ENCODE peak calls at places on chromosome 21, in four cellular contexts. One of them, this sample, is unnamed. For H3K4me1, the result is how much of the 10 kb centered on the place peaks cover.

GRCh38 chr21:42337830-42338729 is 12.7 kb downstream of the TFF2 start:
- DNase-seq in Peyer's patch: peak
- DNase-seq in suprapubic skin: no peak
- DNase-seq in body of pancreas: peak
- DNase-seq in this sample: peak

GRCh38 chr21:20486303-20486702 is 511.9 kb upstream of the NCAM2 start:
- DNase-seq in Peyer's patch: no peak
- DNase-seq in body of pancreas: no peak
- DNase-seq in suprapubic skin: no peak
- DNase-seq in this sample: no peak

GRCh38 chr21:37000381-37000780 is 6.1 kb upstream of the RIPPLY3 start:
- DNase-seq in Peyer's patch: no peak
- DNase-seq in body of pancreas: no peak
- DNase-seq in suprapubic skin: no peak
- DNase-seq in this sample: no peak

GRCh38 chr21:27422435-27422834 is 455.5 kb upstream of the ADAMTS5 start:
- DNase-seq in Peyer's patch: no peak
- DNase-seq in suprapubic skin: no peak
- DNase-seq in body of pancreas: no peak
- DNase-seq in this sample: no peak

GRCh38 chr21:41188476-41189146 is 20.7 kb downstream of the BACE2 start:
- DNase-seq in suprapubic skin: no peak
- DNase-seq in Peyer's patch: no peak
- DNase-seq in body of pancreas: no peak
- DNase-seq in this sample: no peak

GRCh38 chr21:31117046-31117916 is 79.0 kb upstream of the KRTAP19-8 start:
- DNase-seq in Peyer's patch: no peak
- DNase-seq in body of pancreas: no peak
- DNase-seq in suprapubic skin: no peak
- DNase-seq in this sample: no peak

GRCh38 chr21:19992540-19992939 is 1005.7 kb upstream of the NCAM2 start:
- DNase-seq in body of pancreas: no peak
- DNase-seq in Peyer's patch: no peak
- DNase-seq in suprapubic skin: no peak
- DNase-seq in this sample: no peak

GRCh38 chr21:45320261-45320990 is 32.7 kb upstream of the POFUT2 start:
- DNase-seq in suprapubic skin: no peak
- DNase-seq in body of pancreas: no peak
- DNase-seq in Peyer's patch: no peak
- DNase-seq in this sample: no peak

GRCh38 chr21:30629173-30629572 is 5.8 kb upstream of the KRTAP20-2 start:
- DNase-seq in body of pancreas: no peak
- DNase-seq in Peyer's patch: no peak
- DNase-seq in suprapubic skin: no peak
- DNase-seq in this sample: no peak

GRCh38 chr21:36783612-36784383 is 84.9 kb downstream of the SIM2 start:
- DNase-seq in Peyer's patch: no peak
- DNase-seq in body of pancreas: no peak
- DNase-seq in suprapubic skin: no peak
- DNase-seq in this sample: no peak

GRCh38 chr21:21286170-21286798 is 288.1 kb downstream of the NCAM2 start:
- DNase-seq in suprapubic skin: no peak
- DNase-seq in body of pancreas: no peak
- DNase-seq in Peyer's patch: no peak
- DNase-seq in this sample: no peak

GRCh38 chr21:30839304-30839703 is 9.7 kb upstream of the KRTAP7-1 start:
- DNase-seq in Peyer's patch: no peak
- DNase-seq in suprapubic skin: no peak
- DNase-seq in body of pancreas: peak
- DNase-seq in this sample: no peak

GRCh38 chr21:38351961-38352521 is 95.2 kb downstream of the KCNJ15 start:
- DNase-seq in Peyer's patch: no peak
- DNase-seq in body of pancreas: no peak
- DNase-seq in suprapubic skin: peak
- DNase-seq in this sample: no peak

GRCh38 chr21:23543334-23543733 is 2063.9 kb downstream of the MRPL39 start:
- DNase-seq in Peyer's patch: no peak
- DNase-seq in suprapubic skin: no peak
- DNase-seq in body of pancreas: peak
- DNase-seq in this sample: no peak

GRCh38 chr21:42233067-42233981 is 14.4 kb downstream of the ABCG1 start:
- DNase-seq in body of pancreas: peak
- DNase-seq in Peyer's patch: peak
- DNase-seq in suprapubic skin: peak
- DNase-seq in this sample: peak

GRCh38 chr21:20875741-20876140 is 122.5 kb upstream of the NCAM2 start:
- DNase-seq in body of pancreas: no peak
- DNase-seq in Peyer's patch: no peak
- DNase-seq in suprapubic skin: no peak
- DNase-seq in this sample: no peak

GRCh38 chr21:36481639-36482038 is 1.7 kb upstream of the CLDN14 start:
- DNase-seq in suprapubic skin: no peak
- DNase-seq in body of pancreas: peak
- DNase-seq in Peyer's patch: no peak
- DNase-seq in this sample: no peak

GRCh38 chr21:17552410-17552809 is 39.6 kb downstream of the CXADR start:
- DNase-seq in Peyer's patch: no peak
- DNase-seq in body of pancreas: no peak
- DNase-seq in suprapubic skin: no peak
- DNase-seq in this sample: no peak

GRCh38 chr21:42755031-42755665 is 101.7 kb downstream of the PDE9A start:
- DNase-seq in Peyer's patch: no peak
- DNase-seq in suprapubic skin: no peak
- DNase-seq in body of pancreas: no peak
- DNase-seq in this sample: no peak

GRCh38 chr21:37431243-37431642 is 64.7 kb downstream of the DYRK1A start:
- DNase-seq in Peyer's patch: no peak
- DNase-seq in body of pancreas: no peak
- DNase-seq in suprapubic skin: no peak
- DNase-seq in this sample: no peak

GRCh38 chr21:26717146-26717739 is 128.0 kb downstream of the ADAMTS1 start:
- DNase-seq in body of pancreas: no peak
- DNase-seq in suprapubic skin: no peak
- DNase-seq in Peyer's patch: no peak
- DNase-seq in this sample: no peak

GRCh38 chr21:27572681-27573080 is 605.8 kb upstream of the ADAMTS5 start:
- DNase-seq in suprapubic skin: no peak
- DNase-seq in Peyer's patch: no peak
- DNase-seq in body of pancreas: no peak
- DNase-seq in this sample: no peak

GRCh38 chr21:36115138-36115710 is 19.7 kb upstream of the CBR3 start:
- DNase-seq in body of pancreas: no peak
- DNase-seq in Peyer's patch: peak
- DNase-seq in suprapubic skin: no peak
- DNase-seq in this sample: no peak

GRCh38 chr21:38761531-38761930 is 44.2 kb upstream of the ETS2 start:
- DNase-seq in Peyer's patch: no peak
- DNase-seq in suprapubic skin: no peak
- DNase-seq in body of pancreas: no peak
- DNase-seq in this sample: no peak

GRCh38 chr21:42862774-42863503 is 16.4 kb downstream of the WDR4 start:
- DNase-seq in Peyer's patch: no peak
- DNase-seq in suprapubic skin: no peak
- DNase-seq in body of pancreas: no peak
- DNase-seq in this sample: no peak

GRCh38 chr21:41584603-41585176 is 76.7 kb upstream of the TMPRSS2 start:
- DNase-seq in suprapubic skin: peak
- DNase-seq in body of pancreas: no peak
- DNase-seq in Peyer's patch: no peak
- DNase-seq in this sample: no peak

GRCh38 chr21:38997756-38998155 is 185.5 kb downstream of the PSMG1 start:
- DNase-seq in suprapubic skin: no peak
- DNase-seq in Peyer's patch: no peak
- DNase-seq in body of pancreas: no peak
- DNase-seq in this sample: no peak

GRCh38 chr21:39503138-39503762 is 51.5 kb downstream of the SH3BGR start:
- DNase-seq in body of pancreas: peak
- DNase-seq in suprapubic skin: no peak
- DNase-seq in Peyer's patch: no peak
- DNase-seq in this sample: no peak

GRCh38 chr21:42534361-42534900 is 20.8 kb downstream of the SLC37A1 start:
- DNase-seq in suprapubic skin: peak
- DNase-seq in body of pancreas: peak
- DNase-seq in Peyer's patch: peak
- DNase-seq in this sample: no peak

GRCh38 chr21:45259206-45259795 is 28.4 kb downstream of the POFUT2 start:
- DNase-seq in Peyer's patch: peak
- DNase-seq in suprapubic skin: no peak
- DNase-seq in body of pancreas: no peak
- DNase-seq in this sample: no peak

GRCh38 chr21:27244796-27245195 is 277.9 kb upstream of the ADAMTS5 start:
- DNase-seq in suprapubic skin: no peak
- DNase-seq in body of pancreas: no peak
- DNase-seq in Peyer's patch: no peak
- DNase-seq in this sample: no peak

GRCh38 chr21:31366825-31367224 is 22.8 kb upstream of the TIAM1 start:
- DNase-seq in Peyer's patch: no peak
- DNase-seq in suprapubic skin: no peak
- DNase-seq in body of pancreas: no peak
- DNase-seq in this sample: no peak

GRCh38 chr21:21003701-21004100 is 5.5 kb downstream of the NCAM2 start:
- DNase-seq in Peyer's patch: no peak
- DNase-seq in body of pancreas: no peak
- DNase-seq in suprapubic skin: no peak
- DNase-seq in this sample: no peak

GRCh38 chr21:40166291-40166843 is 299.1 kb downstream of the PCP4 start:
- DNase-seq in body of pancreas: no peak
- DNase-seq in Peyer's patch: no peak
- DNase-seq in suprapubic skin: no peak
- DNase-seq in this sample: no peak

GRCh38 chr21:36725793-36726386 is 27.0 kb downstream of the SIM2 start:
- DNase-seq in suprapubic skin: peak
- DNase-seq in Peyer's patch: no peak
- DNase-seq in body of pancreas: no peak
- DNase-seq in this sample: no peak

GRCh38 chr21:35932232-35932911 is 128.0 kb downstream of the SETD4 start:
- DNase-seq in Peyer's patch: peak
- DNase-seq in body of pancreas: peak
- DNase-seq in suprapubic skin: no peak
- DNase-seq in this sample: peak

GRCh38 chr21:38203229-38203628 is 53.6 kb upstream of the KCNJ15 start:
- DNase-seq in Peyer's patch: no peak
- DNase-seq in suprapubic skin: no peak
- DNase-seq in body of pancreas: no peak
- DNase-seq in this sample: no peak

GRCh38 chr21:36257657-36258056 is 62.3 kb upstream of the MORC3 start:
- DNase-seq in body of pancreas: no peak
- DNase-seq in suprapubic skin: no peak
- DNase-seq in Peyer's patch: no peak
- DNase-seq in this sample: no peak

GRCh38 chr21:42538479-42539275 is 25.0 kb downstream of the SLC37A1 start:
- DNase-seq in body of pancreas: no peak
- DNase-seq in Peyer's patch: no peak
- DNase-seq in suprapubic skin: no peak
- DNase-seq in this sample: no peak

DNA sequence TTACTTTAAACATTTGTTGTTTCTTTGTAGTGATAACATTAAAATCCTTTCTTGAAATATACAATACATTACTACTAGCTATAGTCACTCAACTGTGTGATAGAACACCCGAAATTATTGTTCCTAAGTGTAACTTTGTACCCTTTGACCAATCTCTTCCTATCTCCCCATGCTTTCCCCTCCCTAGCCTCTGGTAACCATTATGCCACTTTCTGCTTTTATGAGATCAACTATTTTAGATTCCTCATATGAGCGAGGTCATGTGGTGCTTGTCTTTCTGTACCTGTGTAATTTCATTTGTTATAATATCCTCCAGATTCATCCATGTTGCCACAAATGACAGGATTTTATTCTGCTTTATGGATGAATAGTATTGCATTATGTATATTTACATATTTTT is 629.0 kb downstream of the USP25 start:
- DNase-seq in suprapubic skin: no peak
- DNase-seq in body of pancreas: no peak
- DNase-seq in Peyer's patch: no peak
- DNase-seq in this sample: no peak
- H3K4me1 ChIP-seq in suprapubic skin: under half
- H3K4me1 ChIP-seq in body of pancreas: under half
- H3K4me1 ChIP-seq in Peyer's patch: under half
- H3K4me1 ChIP-seq in this sample: under half

DNA sequence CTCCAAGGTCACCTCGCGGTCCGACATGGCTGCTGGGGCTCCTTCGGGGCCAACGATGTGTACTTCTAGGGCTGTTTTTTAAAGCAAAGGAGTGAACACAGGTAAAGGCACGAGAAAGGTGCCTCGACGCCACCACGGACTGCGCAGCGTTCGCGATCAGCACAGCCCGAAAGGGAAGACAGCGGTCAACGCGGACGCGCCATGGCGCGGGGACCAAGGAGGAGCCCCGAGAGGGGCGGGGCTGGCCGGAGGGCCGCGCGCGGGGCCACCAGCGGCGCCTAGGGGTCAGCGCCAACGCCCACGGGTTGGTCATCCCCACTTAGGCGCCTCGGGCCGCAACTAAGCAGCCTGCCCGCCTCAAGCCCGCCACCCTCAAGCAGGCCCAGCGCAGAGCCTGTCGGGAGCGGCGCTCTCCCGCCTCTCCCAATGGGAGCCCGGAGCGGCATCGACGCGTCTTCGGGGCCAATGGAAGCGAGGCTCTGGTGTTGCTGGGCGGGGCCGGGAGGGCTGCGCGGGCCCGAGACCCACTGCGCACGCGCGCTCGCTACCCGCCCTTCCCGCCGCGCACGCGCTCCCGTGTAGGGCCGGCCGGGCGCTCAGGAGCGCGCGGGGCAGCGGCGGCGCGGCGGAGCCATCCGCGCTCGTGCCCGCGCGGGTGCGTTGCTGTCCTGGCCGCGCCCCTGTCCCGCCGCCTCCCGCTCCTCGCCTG is at the start of gene DIP2A:
- DNase-seq in body of pancreas: peak
- DNase-seq in Peyer's patch: peak
- DNase-seq in suprapubic skin: peak
- DNase-seq in this sample: peak
- TF ChIP-seq POLR2A in body of pancreas: peak
- TF ChIP-seq POLR2A in Peyer's patch: peak
- TF ChIP-seq POLR2A in suprapubic skin: peak
- TF ChIP-seq POLR2A in this sample: peak

GRCh38 chr21:15363921-15364320 is 299.1 kb upstream of the NRIP1 start:
- DNase-seq in body of pancreas: no peak
- DNase-seq in suprapubic skin: no peak
- DNase-seq in Peyer's patch: no peak
- DNase-seq in this sample: no peak
- H3K27ac ChIP-seq in body of pancreas: no peak
- H3K27ac ChIP-seq in suprapubic skin: no peak
- H3K27ac ChIP-seq in Peyer's patch: no peak
- H3K27ac ChIP-seq in this sample: no peak

GRCh38 chr21:32423320-32423719 is 10.8 kb downstream of the EVA1C start:
- DNase-seq in Peyer's patch: no peak
- DNase-seq in body of pancreas: no peak
- DNase-seq in suprapubic skin: no peak
- DNase-seq in this sample: no peak
- H3K4me1 ChIP-seq in Peyer's patch: under half
- H3K4me1 ChIP-seq in body of pancreas: under half
- H3K4me1 ChIP-seq in suprapubic skin: under half
- H3K4me1 ChIP-seq in this sample: under half